ENCODE peak calls at places on chromosomes 2 and 18, in five cellular contexts. Q is IMR-90, Z is HepG2, E is SK-N-SH, K is K562. I is an unnamed sample.

GRCh38 chr2:163877316-163877715 is 141.5 kb upstream of the FIGN start:
- DNase-seq in Q (peak), Z (no peak), E (no peak), K (no peak), I (no peak)

GRCh38 chr2:17442334-17442733 is 75.9 kb downstream of the RAD51AP2 start:
- DNase-seq in Z (no peak), Q (peak), K (no peak), E (no peak), I (no peak)

GRCh38 chr2:191806396-191806795 is 40.5 kb downstream of the CAVIN2 start:
- DNase-seq in E (no peak), Z (no peak), Q (peak), K (no peak), I (no peak)

GRCh38 chr2:124323321-124323720 is 298.2 kb downstream of the CNTNAP5 start:
- DNase-seq in Q (no peak), E (no peak), Z (no peak), K (no peak), I (no peak)

GRCh38 chr2:121319941-121320340 is 34.9 kb upstream of the TFCP2L1 start:
- DNase-seq in E (no peak), Z (no peak), K (no peak), Q (no peak), I (no peak)

GRCh38 chr2:130837175-130837810 is 579 bp downstream of the ARHGEF4 start:
- DNase-seq in Q (no peak), Z (no peak), E (no peak), K (no peak), I (no peak)

GRCh38 chr2:136863874-136864273 is 98.5 kb downstream of the THSD7B start:
- DNase-seq in E (peak), K (no peak), Q (no peak), Z (no peak), I (no peak)

GRCh38 chr18:75857558-75857957 is 430.1 kb upstream of the SMIM21 start:
- DNase-seq in K (no peak), Z (no peak), E (no peak), Q (no peak), I (no peak)

GRCh38 chr2:12430036-12430795 is 286.5 kb upstream of the TRIB2 start:
- DNase-seq in Q (peak), E (no peak), K (no peak), Z (no peak), I (no peak)

GRCh38 chr2:107936427-107937359 is 49.6 kb upstream of the SLC5A7 start:
- DNase-seq in E (peak), K (peak), Q (no peak), Z (peak), I (no peak)

GRCh38 chr2:56077352-56077915 is 106.4 kb upstream of the CCDC85A start:
- DNase-seq in K (peak), Z (peak), E (peak), Q (peak), I (no peak)

GRCh38 chr2:216918088-216918680 is 58.3 kb upstream of the TNP1 start:
- DNase-seq in Z (no peak), K (no peak), Q (peak), E (no peak), I (no peak)

GRCh38 chr18:13139885-13140450 is 78.6 kb upstream of the LDLRAD4 start:
- DNase-seq in Z (peak), E (no peak), Q (no peak), K (peak), I (no peak)

GRCh38 chr2:21367421-21367820 is 243.7 kb downstream of the TDRD15 start:
- DNase-seq in Q (peak), E (no peak), Z (no peak), K (no peak), I (no peak)

GRCh38 chr2:145350011-145350410 is 830.1 kb upstream of the ZEB2 start:
- DNase-seq in E (no peak), Q (peak), K (no peak), Z (no peak), I (no peak)

GRCh38 chr18:13710460-13710859 is 15.9 kb downstream of the FAM210A start:
- DNase-seq in Q (peak), E (no peak), K (no peak), Z (no peak), I (no peak)

GRCh38 chr2:219159771-219160185 is 837 bp downstream of the NHEJ1 start:
- DNase-seq in E (no peak), Z (no peak), Q (no peak), K (no peak), I (no peak)

GRCh38 chr2:191350826-191351225 is 105.6 kb downstream of the MYO1B start:
- DNase-seq in E (no peak), K (no peak), Q (peak), Z (no peak), I (no peak)

GRCh38 chr2:132429941-132430573 is 13.5 kb downstream of the GPR39 start:
- DNase-seq in E (no peak), Z (no peak), Q (no peak), K (no peak), I (no peak)

GRCh38 chr2:47654790-47655562 is 128.0 kb upstream of the MSH6 start:
- DNase-seq in K (no peak), E (no peak), Z (no peak), Q (no peak), I (peak)

GRCh38 chr2:30653847-30654246 is 153.4 kb downstream of the CAPN13 start:
- DNase-seq in E (no peak), K (no peak), Q (peak), Z (no peak), I (no peak)

GRCh38 chr2:128084757-128085156 is 6.2 kb upstream of the UGGT1 start:
- DNase-seq in Q (no peak), E (no peak), K (no peak), Z (no peak), I (no peak)

GRCh38 chr2:184767059-184767458 is 168.7 kb downstream of the ZNF804A start:
- DNase-seq in K (no peak), Z (no peak), Q (no peak), E (no peak), I (no peak)

GRCh38 chr2:100529176-100529575 is 33.6 kb upstream of the PDCL3 start:
- DNase-seq in Q (no peak), Z (no peak), E (no peak), K (no peak), I (no peak)

GRCh38 chr2:219495531-219496122 is 3.1 kb upstream of the GMPPA start:
- DNase-seq in Z (peak), E (peak), Q (peak), K (peak), I (peak)

GRCh38 chr2:111178730-111179405 is 58.2 kb downstream of the BCL2L11 start:
- DNase-seq in Z (peak), Q (peak), K (peak), E (no peak), I (no peak)

GRCh38 chr2:143193121-143193520 is 63.9 kb downstream of the ARHGAP15 start:
- DNase-seq in Z (no peak), E (no peak), Q (no peak), K (no peak), I (no peak)

GRCh38 chr2:94759211-94759610 is 112.0 kb upstream of the TEKT4 start:
- DNase-seq in K (peak), Q (no peak), Z (peak), E (no peak), I (no peak)

GRCh38 chr2:126774290-126774689 is 118.3 kb downstream of the GYPC start:
- DNase-seq in Q (no peak), Z (no peak), K (no peak), E (no peak), I (no peak)

GRCh38 chr2:161415467-161416293 is 417 bp upstream of the TBR1 start:
- DNase-seq in K (no peak), E (peak), Q (no peak), Z (peak), I (no peak)

GRCh38 chr2:19632327-19633040 is 269.3 kb downstream of the TTC32 start:
- DNase-seq in Q (no peak), Z (no peak), E (no peak), K (no peak), I (no peak)

GRCh38 chr18:59881728-59882685 is 17.8 kb upstream of the PMAIP1 start:
- DNase-seq in Q (peak), K (peak), E (no peak), Z (peak), I (no peak)

GRCh38 chr2:12046641-12047040 is 300.2 kb downstream of the LPIN1 start:
- DNase-seq in E (no peak), K (no peak), Q (peak), Z (no peak), I (no peak)

GRCh38 chr2:201185863-201186262 is 2.9 kb downstream of the CASP10 start:
- DNase-seq in Q (no peak), K (no peak), E (no peak), Z (no peak), I (no peak)

GRCh38 chr2:8310557-8311455 is 371.1 kb upstream of the ID2 start:
- DNase-seq in Z (no peak), Q (no peak), K (no peak), E (no peak), I (no peak)

GRCh38 chr2:38194751-38195150 is 118.8 kb upstream of the CYP1B1 start:
- DNase-seq in K (no peak), Q (no peak), Z (no peak), E (no peak), I (no peak)

GRCh38 chr2:16194530-16194929 is 254.2 kb downstream of the MYCN start:
- DNase-seq in K (no peak), Q (no peak), Z (no peak), E (no peak), I (no peak)

GRCh38 chr18:55452123-55452611 is 135.8 kb downstream of the TCF4 start:
- DNase-seq in Z (no peak), Q (no peak), E (no peak), K (peak), I (no peak)

GRCh38 chr2:6538607-6539006 is 327.1 kb downstream of the CMPK2 start:
- DNase-seq in Z (no peak), Q (peak), E (no peak), K (no peak), I (no peak)

GRCh38 chr2:241597561-241597960 is 39.0 kb downstream of the BOK start:
- DNase-seq in Q (no peak), K (no peak), E (no peak), Z (no peak), I (no peak)

GRCh38 chr2:241598061-241598460 is 38.9 kb downstream of the THAP4 start:
- DNase-seq in K (no peak), Z (no peak), Q (no peak), E (no peak), I (no peak)

GRCh38 chr2:241598487-241598886 is 38.5 kb downstream of the THAP4 start:
- DNase-seq in Q (no peak), Z (peak), K (peak), E (peak), I (no peak)

GRCh38 chr2:241593271-241593670 is 34.7 kb downstream of the BOK start:
- DNase-seq in K (no peak), Z (no peak), E (no peak), Q (no peak), I (no peak)

GRCh38 chr2:241595600-241596140 is 37.1 kb downstream of the BOK start:
- DNase-seq in Z (peak), Q (no peak), E (no peak), K (no peak), I (no peak)
- TF ChIP-seq MXI1 in Z (no peak), Q (no peak), E (no peak), K (no peak), I (no peak)

DNA sequence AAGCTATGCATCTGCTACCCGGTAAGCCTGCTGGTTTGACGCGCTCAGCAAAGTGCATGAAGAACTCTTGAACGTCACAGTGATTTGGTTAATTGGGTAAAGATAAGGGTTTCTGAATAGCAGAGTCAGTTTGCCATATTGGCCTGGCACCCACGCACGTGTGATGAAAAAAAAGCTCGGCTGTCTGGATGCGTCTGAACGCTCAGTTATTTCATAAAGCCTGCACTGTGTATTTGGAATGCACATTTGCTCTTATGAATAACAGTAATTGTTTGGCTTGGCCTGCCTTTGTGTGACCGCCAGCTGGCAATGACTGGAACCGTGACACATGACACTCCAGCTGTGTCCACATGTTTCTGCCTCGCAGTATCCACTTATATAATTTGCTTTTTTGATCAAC is 129.2 kb upstream of the MEIS1 start:
- DNase-seq in K (no peak), Z (no peak), Q (peak), E (peak), I (no peak)
- TF ChIP-seq MXI1 in K (no peak), Z (no peak), Q (no peak), E (peak), I (no peak)

DNA sequence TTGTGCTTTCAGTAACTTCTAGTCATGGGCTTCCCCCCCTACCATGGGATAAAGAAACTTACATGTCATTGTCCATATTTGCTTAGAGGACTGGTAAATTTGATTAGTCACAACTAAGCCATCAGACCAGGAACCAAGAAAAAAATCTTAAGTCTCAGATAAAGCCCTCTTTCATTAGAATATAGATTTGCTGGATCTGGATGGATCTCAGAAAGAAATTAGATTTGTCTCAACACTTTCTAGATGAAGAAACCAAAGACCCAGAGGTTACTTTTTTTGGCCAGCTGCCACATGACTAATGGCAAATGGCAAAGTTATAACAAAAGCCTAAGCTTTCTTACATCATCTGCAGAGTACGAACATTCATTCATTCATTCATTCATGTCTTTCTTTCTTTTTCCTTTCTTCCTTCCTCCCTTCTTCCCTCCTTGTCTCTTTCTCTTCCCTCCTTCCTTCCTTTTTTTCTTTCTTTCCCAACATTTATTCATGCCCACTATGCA is 60.2 kb downstream of the CDCA7 start:
- DNase-seq in Z (no peak), E (no peak), K (no peak), Q (peak), I (no peak)
- TF ChIP-seq MXI1 in Z (no peak), E (no peak), K (no peak), Q (no peak), I (no peak)

DNA sequence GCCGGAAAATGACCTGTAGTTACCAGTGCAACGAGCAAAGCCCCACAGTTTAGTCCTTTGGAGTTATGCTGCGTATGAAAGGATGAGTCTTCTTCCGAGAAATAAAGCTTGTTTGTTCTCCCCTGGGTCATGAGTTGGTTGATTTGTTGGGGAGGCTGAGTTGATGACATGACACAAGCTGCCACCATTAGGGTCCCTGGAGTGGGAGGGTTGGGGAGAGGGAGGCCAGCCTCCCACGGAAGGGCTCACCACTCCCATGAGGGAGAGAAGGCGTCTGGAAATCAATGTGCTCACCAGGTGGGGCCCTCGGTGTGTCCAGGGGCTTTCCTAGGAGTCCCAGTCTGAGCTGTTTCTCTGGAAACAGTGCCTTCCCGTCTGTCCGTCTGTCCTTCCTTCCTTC is 7.4 kb upstream of the DGKD start:
- DNase-seq in K (no peak), Z (no peak), E (no peak), Q (no peak), I (no peak)
- TF ChIP-seq MXI1 in K (no peak), Z (no peak), E (no peak), Q (no peak), I (no peak)

GRCh38 chr2:177296047-177296446 is 31.5 kb upstream of the NFE2L2 start:
- DNase-seq in Q (peak), Z (peak), K (peak), E (peak), I (no peak)
- TF ChIP-seq MXI1 in Q (no peak), Z (no peak), K (no peak), E (no peak), I (no peak)

DNA sequence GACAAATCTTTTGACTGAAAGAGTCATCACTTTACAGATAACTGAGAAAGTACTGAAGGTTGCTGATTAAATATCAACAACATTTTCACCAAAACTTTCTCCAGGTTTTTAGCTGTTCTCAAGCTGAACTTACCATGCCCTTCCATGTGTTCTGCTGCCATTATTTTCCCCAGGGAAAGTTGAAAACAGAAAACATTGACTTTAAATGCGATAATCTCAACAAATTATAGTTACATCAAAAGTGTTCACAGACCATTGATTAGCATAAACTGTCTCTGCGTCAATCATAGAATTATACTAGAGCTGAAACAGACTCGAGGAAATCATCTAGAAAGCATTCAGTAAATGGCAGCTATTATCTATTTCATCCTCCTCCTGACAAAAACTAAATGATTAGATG is 51.4 kb downstream of the TRAPPC8 start:
- DNase-seq in K (no peak), Q (no peak), Z (no peak), E (no peak), I (no peak)
- TF ChIP-seq MXI1 in K (no peak), Q (no peak), Z (no peak), E (no peak), I (no peak)

GRCh38 chr2:230893881-230894781 is 29.4 kb downstream of the ITM2C start:
- DNase-seq in K (no peak), Z (no peak), E (no peak), Q (no peak), I (no peak)
- TF ChIP-seq MXI1 in K (no peak), Z (no peak), E (no peak), Q (no peak), I (no peak)

GRCh38 chr2:230812041-230812440 is 52.7 kb upstream of the ITM2C start:
- DNase-seq in Q (no peak), Z (no peak), K (no peak), E (no peak), I (no peak)
- TF ChIP-seq MXI1 in Q (no peak), Z (no peak), K (no peak), E (no peak), I (no peak)

GRCh38 chr2:70070557-70071268 is 16.6 kb upstream of the PCBP1 start:
- DNase-seq in Z (peak), E (peak), Q (peak), K (peak), I (no peak)

GRCh38 chr2:70068119-70068518 is 19.2 kb upstream of the PCBP1 start:
- DNase-seq in Z (no peak), E (no peak), K (no peak), Q (peak), I (no peak)

GRCh38 chr2:70073493-70073892 is 13.8 kb upstream of the PCBP1 start:
- DNase-seq in E (no peak), K (no peak), Q (no peak), Z (no peak), I (no peak)

GRCh38 chr2:70069049-70069448 is 18.2 kb upstream of the PCBP1 start:
- DNase-seq in E (no peak), Z (peak), Q (peak), K (no peak), I (peak)
- TF ChIP-seq MXI1 in E (no peak), Z (peak), Q (no peak), K (no peak), I (peak)

GRCh38 chr2:74278694-74279093 is 64.5 kb downstream of the SLC4A5 start:
- DNase-seq in K (no peak), Q (no peak), Z (no peak), E (no peak), I (no peak)

GRCh38 chr2:74275228-74275627 is 68.0 kb downstream of the SLC4A5 start:
- DNase-seq in Q (no peak), K (no peak), Z (no peak), E (no peak), I (no peak)

GRCh38 chr2:74281141-74281540 is 62.1 kb downstream of the SLC4A5 start:
- DNase-seq in K (no peak), E (no peak), Z (no peak), Q (no peak), I (no peak)

GRCh38 chr2:74281576-74281975 is 61.6 kb downstream of the SLC4A5 start:
- DNase-seq in Q (no peak), E (no peak), K (no peak), Z (no peak), I (no peak)

GRCh38 chr2:74278176-74278575 is 65.0 kb downstream of the SLC4A5 start:
- DNase-seq in E (peak), Q (no peak), Z (no peak), K (peak), I (no peak)
- TF ChIP-seq MXI1 in E (no peak), Q (no peak), Z (no peak), K (no peak), I (no peak)

I was measured in GM12878.